ENCODE peak calls at places on chromosome 15, in five cellular contexts. I is kidney epithelial cell, F is hepatocyte, O is AG04450, K is right lobe of liver. W is an unnamed sample.

GRCh38 chr15:23402544-23402943 is 44.5 kb downstream of the GOLGA6L2 start:
- DNase-seq in F (no peak), O (no peak), I (no peak), K (no peak), W (no peak)

GRCh38 chr15:92880796-92881569 is 19.1 kb upstream of the CHD2 start:
- DNase-seq in I (no peak), F (peak), K (no peak), O (no peak), W (no peak)

GRCh38 chr15:101006931-101007687 is 88.0 kb downstream of the LRRK1 start:
- DNase-seq in I (peak), F (peak), O (peak), K (peak), W (peak)

GRCh38 chr15:93028632-93029612 is 60.1 kb downstream of the RGMA start:
- DNase-seq in K (peak), O (peak), I (peak), F (peak), W (peak)

GRCh38 chr15:79371581-79371980 is 60.6 kb upstream of the MINAR1 start:
- DNase-seq in K (no peak), F (no peak), I (no peak), O (no peak), W (no peak)

GRCh38 chr15:69951511-69952209 is 146.1 kb downstream of the TLE3 start:
- DNase-seq in F (peak), O (no peak), K (no peak), I (no peak), W (no peak)

GRCh38 chr15:79171320-79172031 is 80.9 kb upstream of the RASGRF1 start:
- DNase-seq in F (no peak), I (no peak), K (no peak), O (no peak), W (peak)

GRCh38 chr15:64825081-64825430 is 391 bp downstream of the PIF1 start:
- DNase-seq in K (no peak), I (no peak), O (no peak), F (no peak), W (peak)

GRCh38 chr15:73682597-73683090 is 1.5 kb upstream of the CD276 start:
- DNase-seq in O (no peak), F (no peak), I (no peak), K (no peak), W (no peak)

GRCh38 chr15:73637527-73637926 is 4.3 kb upstream of the NPTN start:
- DNase-seq in K (no peak), O (no peak), I (peak), F (peak), W (no peak)

GRCh38 chr15:62430056-62430455 is 265.0 kb upstream of the C2CD4B start:
- DNase-seq in K (no peak), I (no peak), O (no peak), F (no peak), W (no peak)

GRCh38 chr15:29636140-29636539 is 186.1 kb downstream of the TJP1 start:
- DNase-seq in O (no peak), F (no peak), I (no peak), K (no peak), W (no peak)

GRCh38 chr15:20340931-20341661 is 200.5 kb downstream of the GOLGA6L6 start:
- DNase-seq in O (no peak), I (no peak), K (peak), F (peak), W (peak)

GRCh38 chr15:96339662-96340347 is 9.3 kb downstream of the NR2F2 start:
- DNase-seq in I (no peak), K (no peak), F (no peak), O (no peak), W (no peak)

GRCh38 chr15:42267286-42267685 is 5.7 kb upstream of the GANC start:
- DNase-seq in I (no peak), K (no peak), O (no peak), F (no peak), W (no peak)

GRCh38 chr15:42141795-42142667 is 14.4 kb downstream of the PLA2G4F start:
- DNase-seq in O (no peak), K (no peak), F (no peak), I (no peak), W (no peak)

GRCh38 chr15:52765779-52766178 is 24.4 kb downstream of the ONECUT1 start:
- DNase-seq in O (no peak), K (no peak), I (no peak), F (no peak), W (no peak)

DNA sequence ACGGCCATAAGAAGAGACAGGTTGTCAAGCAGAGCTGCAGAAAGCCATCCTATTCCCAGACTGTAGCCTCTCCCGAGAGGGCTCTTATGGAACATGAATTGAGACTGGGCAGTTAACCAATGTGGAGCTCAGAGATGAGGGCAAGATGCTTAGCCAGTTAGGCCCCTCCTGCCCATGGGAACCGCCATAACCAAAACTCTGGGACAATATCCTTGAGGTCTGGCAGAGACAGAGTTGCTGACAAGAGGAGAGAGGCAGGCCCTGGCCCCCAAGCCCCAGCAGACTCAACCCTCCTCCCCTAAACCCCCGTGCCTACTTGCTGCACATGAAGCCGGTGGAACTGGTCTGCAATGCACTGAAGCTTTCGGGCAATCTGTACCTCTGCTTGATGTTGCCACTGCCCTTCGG is 4.8 kb downstream of the BMF start:
- DNase-seq in O (no peak), F (no peak), I (no peak), K (no peak), W (no peak)
- H3K4me3 ChIP-seq in O (peak), F (no peak), I (no peak), K (no peak), W (peak)

GRCh38 chr15:40754883-40755815 is at the start of gene RMDN3:
- DNase-seq in I (no peak), O (peak), F (peak), K (peak), W (peak)
- TF ChIP-seq CTCF in I (no peak), O (no peak), F (no peak), K (peak), W (no peak)

GRCh38 chr15:27089676-27090075 is 118.7 kb downstream of the GABRG3 start:
- DNase-seq in I (no peak), F (no peak), K (no peak), O (no peak), W (no peak)

GRCh38 chr15:27088584-27089232 is 117.7 kb downstream of the GABRG3 start:
- DNase-seq in O (no peak), I (no peak), K (no peak), F (no peak), W (no peak)

GRCh38 chr15:27087651-27088583 is 116.9 kb downstream of the GABRG3 start:
- DNase-seq in I (no peak), O (no peak), F (no peak), K (no peak), W (no peak)

GRCh38 chr15:27091270-27091940 is 120.4 kb downstream of the GABRG3 start:
- DNase-seq in I (no peak), O (no peak), F (no peak), K (no peak), W (no peak)

GRCh38 chr15:27089233-27089586 is 118.2 kb downstream of the GABRG3 start:
- DNase-seq in I (no peak), K (no peak), O (no peak), F (no peak), W (no peak)
- H3K4me3 ChIP-seq in I (no peak), K (no peak), O (no peak), F (no peak), W (no peak)

GRCh38 chr15:85974742-85975141 is 104.9 kb upstream of the AGBL1 start:
- DNase-seq in K (no peak), I (no peak), F (no peak), O (no peak), W (no peak)

GRCh38 chr15:85976102-85976501 is 103.6 kb upstream of the AGBL1 start:
- DNase-seq in I (no peak), O (no peak), K (no peak), F (no peak), W (no peak)

GRCh38 chr15:85977586-85977985 is 102.1 kb upstream of the AGBL1 start:
- DNase-seq in O (no peak), F (no peak), K (no peak), I (no peak), W (no peak)

GRCh38 chr15:85974348-85974705 is 105.3 kb upstream of the AGBL1 start:
- DNase-seq in I (no peak), F (peak), O (no peak), K (no peak), W (no peak)

GRCh38 chr15:85976986-85977385 is 102.7 kb upstream of the AGBL1 start:
- DNase-seq in I (no peak), K (no peak), O (no peak), F (no peak), W (no peak)
- TF ChIP-seq CTCF in I (no peak), K (no peak), O (no peak), F (no peak), W (no peak)

DNA sequence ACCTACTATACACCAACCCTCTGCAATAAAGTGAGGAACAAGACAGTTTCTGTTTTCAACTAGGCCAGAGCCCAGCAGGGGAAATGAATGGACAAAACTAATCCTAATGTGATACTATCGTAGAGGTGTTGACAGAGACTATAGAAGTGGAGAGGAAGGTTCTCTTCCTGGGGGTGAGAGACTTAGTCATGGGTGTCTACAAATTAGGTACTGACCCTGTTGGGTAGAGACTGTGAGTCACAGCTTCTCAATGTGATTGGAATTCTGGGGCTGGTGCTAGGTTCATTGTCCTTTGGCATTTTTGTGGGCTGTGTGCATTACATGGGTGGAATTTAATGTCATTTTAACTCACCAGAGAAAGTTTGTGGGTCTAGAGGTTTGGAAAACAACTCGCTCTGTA is 79.3 kb downstream of the ADAMTSL3 start:
- DNase-seq in K (no peak), F (no peak), O (no peak), I (peak), W (no peak)
- H3K4me3 ChIP-seq in K (no peak), F (no peak), O (no peak), I (no peak), W (no peak)

W was measured in BE2C.